ENCODE peak calls at places on chromosomes 13 and 19, in five cellular contexts. One of them, this sample, is unnamed.

GRCh38 chr19:6730153-6730804 is 7.1 kb downstream of the GPR108 start:
- DNase-seq in pancreas: peak
- DNase-seq in cardiac muscle cell: no peak
- DNase-seq in prostate gland: peak
- DNase-seq in H9: peak
- DNase-seq in this sample: no peak

GRCh38 chr19:18460313-18460712 is 22.4 kb upstream of the ISYNA1 start:
- DNase-seq in pancreas: no peak
- DNase-seq in cardiac muscle cell: peak
- DNase-seq in prostate gland: no peak
- DNase-seq in H9: no peak
- DNase-seq in this sample: no peak

GRCh38 chr13:94550030-94550738 is 45.8 kb downstream of the TGDS start:
- DNase-seq in pancreas: no peak
- DNase-seq in cardiac muscle cell: peak
- DNase-seq in prostate gland: no peak
- DNase-seq in H9: no peak
- DNase-seq in this sample: no peak

GRCh38 chr13:91313103-91313502 is 34.4 kb upstream of the MIR17HG start:
- DNase-seq in pancreas: no peak
- DNase-seq in cardiac muscle cell: peak
- DNase-seq in prostate gland: no peak
- DNase-seq in H9: no peak
- DNase-seq in this sample: peak

GRCh38 chr13:97140611-97141010 is 81.5 kb upstream of the MBNL2 start:
- DNase-seq in pancreas: no peak
- DNase-seq in cardiac muscle cell: no peak
- DNase-seq in prostate gland: no peak
- DNase-seq in H9: no peak
- DNase-seq in this sample: no peak

GRCh38 chr19:11577451-11578341 is at the start of gene ACP5:
- DNase-seq in pancreas: no peak
- DNase-seq in cardiac muscle cell: no peak
- DNase-seq in prostate gland: no peak
- DNase-seq in H9: no peak
- DNase-seq in this sample: no peak

GRCh38 chr13:103098535-103098934 is 32.3 kb upstream of the SLC10A2 start:
- DNase-seq in pancreas: no peak
- DNase-seq in cardiac muscle cell: no peak
- DNase-seq in prostate gland: no peak
- DNase-seq in H9: no peak
- DNase-seq in this sample: no peak

GRCh38 chr19:50162988-50163387 is at the start of gene IZUMO2:
- DNase-seq in pancreas: no peak
- DNase-seq in cardiac muscle cell: no peak
- DNase-seq in prostate gland: no peak
- DNase-seq in H9: peak
- DNase-seq in this sample: no peak

GRCh38 chr13:68358218-68358817 is 1128.2 kb upstream of the PCDH9 start:
- DNase-seq in pancreas: no peak
- DNase-seq in cardiac muscle cell: no peak
- DNase-seq in prostate gland: no peak
- DNase-seq in H9: no peak
- DNase-seq in this sample: no peak

GRCh38 chr13:39209731-39210633 is 171.7 kb downstream of the NHLRC3 start:
- DNase-seq in pancreas: no peak
- DNase-seq in cardiac muscle cell: peak
- DNase-seq in prostate gland: no peak
- DNase-seq in H9: no peak
- DNase-seq in this sample: no peak

GRCh38 chr19:6667114-6667627 is 2.8 kb downstream of the TNFSF14 start:
- DNase-seq in pancreas: no peak
- DNase-seq in cardiac muscle cell: no peak
- DNase-seq in prostate gland: no peak
- DNase-seq in H9: no peak
- DNase-seq in this sample: no peak

GRCh38 chr13:34155931-34156607 is 338.1 kb downstream of the RFC3 start:
- DNase-seq in pancreas: no peak
- DNase-seq in cardiac muscle cell: peak
- DNase-seq in prostate gland: no peak
- DNase-seq in H9: no peak
- DNase-seq in this sample: no peak

GRCh38 chr19:28546148-28546685 is 666.7 kb downstream of the UQCRFS1 start:
- DNase-seq in pancreas: no peak
- DNase-seq in cardiac muscle cell: no peak
- DNase-seq in prostate gland: no peak
- DNase-seq in H9: no peak
- DNase-seq in this sample: no peak

GRCh38 chr13:97141564-97142005 is 80.5 kb upstream of the MBNL2 start:
- DNase-seq in pancreas: peak
- DNase-seq in cardiac muscle cell: peak
- DNase-seq in prostate gland: peak
- DNase-seq in H9: peak
- DNase-seq in this sample: peak

GRCh38 chr19:41195675-41196497 is 2.9 kb downstream of the CYP2S1 start:
- DNase-seq in pancreas: no peak
- DNase-seq in cardiac muscle cell: peak
- DNase-seq in prostate gland: no peak
- DNase-seq in H9: no peak
- DNase-seq in this sample: no peak

GRCh38 chr13:49450105-49450819 is 6.2 kb downstream of the SETDB2 start:
- DNase-seq in pancreas: no peak
- DNase-seq in cardiac muscle cell: no peak
- DNase-seq in prostate gland: no peak
- DNase-seq in H9: no peak
- DNase-seq in this sample: no peak

GRCh38 chr13:37443538-37443937 is 155.0 kb downstream of the POSTN start:
- DNase-seq in pancreas: no peak
- DNase-seq in cardiac muscle cell: peak
- DNase-seq in prostate gland: no peak
- DNase-seq in H9: no peak
- DNase-seq in this sample: no peak

GRCh38 chr13:36000028-36000427 is 131.2 kb downstream of the DCLK1 start:
- DNase-seq in pancreas: no peak
- DNase-seq in cardiac muscle cell: no peak
- DNase-seq in prostate gland: no peak
- DNase-seq in H9: no peak
- DNase-seq in this sample: no peak

GRCh38 chr13:27607125-27607524 is 13.2 kb downstream of the LNX2 start:
- DNase-seq in pancreas: no peak
- DNase-seq in cardiac muscle cell: peak
- DNase-seq in prostate gland: no peak
- DNase-seq in H9: no peak
- DNase-seq in this sample: no peak

GRCh38 chr13:49419292-49419691 is 24.6 kb downstream of the CAB39L start:
- DNase-seq in pancreas: no peak
- DNase-seq in cardiac muscle cell: no peak
- DNase-seq in prostate gland: no peak
- DNase-seq in H9: no peak
- DNase-seq in this sample: no peak

GRCh38 chr19:1223018-1223855 is 14.6 kb downstream of the CBARP start:
- DNase-seq in pancreas: no peak
- DNase-seq in cardiac muscle cell: peak
- DNase-seq in prostate gland: no peak
- DNase-seq in H9: peak
- DNase-seq in this sample: no peak

GRCh38 chr13:110869231-110869804 is 45.6 kb downstream of the ANKRD10 start:
- DNase-seq in pancreas: no peak
- DNase-seq in cardiac muscle cell: no peak
- DNase-seq in prostate gland: no peak
- DNase-seq in H9: no peak
- DNase-seq in this sample: no peak

GRCh38 chr13:111474136-111475002 is 153.9 kb downstream of the TEX29 start:
- DNase-seq in pancreas: no peak
- DNase-seq in cardiac muscle cell: peak
- DNase-seq in prostate gland: no peak
- DNase-seq in H9: peak
- DNase-seq in this sample: peak

GRCh38 chr19:1862424-1863307 is 713 bp downstream of the KLF16 start:
- DNase-seq in pancreas: peak
- DNase-seq in cardiac muscle cell: no peak
- DNase-seq in prostate gland: no peak
- DNase-seq in H9: no peak
- DNase-seq in this sample: no peak

GRCh38 chr19:15871570-15871969 is 26.3 kb downstream of the CYP4F2 start:
- DNase-seq in pancreas: no peak
- DNase-seq in cardiac muscle cell: no peak
- DNase-seq in prostate gland: no peak
- DNase-seq in H9: no peak
- DNase-seq in this sample: no peak

GRCh38 chr19:46786236-46787039 is 2.0 kb downstream of the SLC1A5 start:
- DNase-seq in pancreas: peak
- DNase-seq in cardiac muscle cell: peak
- DNase-seq in prostate gland: peak
- DNase-seq in H9: no peak
- DNase-seq in this sample: peak

GRCh38 chr19:49097453-49098288 is 12.4 kb downstream of the SNRNP70 start:
- DNase-seq in pancreas: peak
- DNase-seq in cardiac muscle cell: peak
- DNase-seq in prostate gland: peak
- DNase-seq in H9: peak
- DNase-seq in this sample: peak

GRCh38 chr19:40464059-40465024 is 1.2 kb downstream of the BLVRB start:
- DNase-seq in pancreas: peak
- DNase-seq in cardiac muscle cell: peak
- DNase-seq in prostate gland: peak
- DNase-seq in H9: peak
- DNase-seq in this sample: peak

GRCh38 chr19:31675187-31675913 is 326.1 kb upstream of the TSHZ3 start:
- DNase-seq in pancreas: no peak
- DNase-seq in cardiac muscle cell: peak
- DNase-seq in prostate gland: no peak
- DNase-seq in H9: no peak
- DNase-seq in this sample: no peak

GRCh38 chr13:46058268-46058667 is 5.7 kb upstream of the ZC3H13 start:
- DNase-seq in pancreas: no peak
- DNase-seq in cardiac muscle cell: no peak
- DNase-seq in prostate gland: no peak
- DNase-seq in H9: no peak
- DNase-seq in this sample: no peak

GRCh38 chr13:74206061-74206561 is 71.9 kb upstream of the KLF12 start:
- DNase-seq in pancreas: no peak
- DNase-seq in cardiac muscle cell: peak
- DNase-seq in prostate gland: no peak
- DNase-seq in H9: no peak
- DNase-seq in this sample: no peak

GRCh38 chr13:44764334-44764733 is 188.2 kb upstream of the TSC22D1 start:
- DNase-seq in pancreas: peak
- DNase-seq in cardiac muscle cell: peak
- DNase-seq in prostate gland: peak
- DNase-seq in H9: no peak
- DNase-seq in this sample: no peak
- TF ChIP-seq CTCF in pancreas: no peak
- TF ChIP-seq CTCF in cardiac muscle cell: no peak
- TF ChIP-seq CTCF in prostate gland: no peak
- TF ChIP-seq CTCF in H9: no peak
- TF ChIP-seq CTCF in this sample: no peak

GRCh38 chr19:14073232-14073924 is 792 bp downstream of the MISP3 start:
- DNase-seq in pancreas: peak
- DNase-seq in cardiac muscle cell: peak
- DNase-seq in prostate gland: peak
- DNase-seq in H9: peak
- DNase-seq in this sample: peak
- TF ChIP-seq CTCF in pancreas: no peak
- TF ChIP-seq CTCF in cardiac muscle cell: peak
- TF ChIP-seq CTCF in prostate gland: peak
- TF ChIP-seq CTCF in H9: no peak
- TF ChIP-seq CTCF in this sample: peak

GRCh38 chr13:24741791-24742190 is 22.2 kb upstream of the RNF17 start:
- DNase-seq in pancreas: no peak
- DNase-seq in cardiac muscle cell: no peak
- DNase-seq in prostate gland: no peak
- DNase-seq in H9: peak
- DNase-seq in this sample: no peak

GRCh38 chr13:24742294-24742693 is 21.7 kb upstream of the RNF17 start:
- DNase-seq in pancreas: no peak
- DNase-seq in cardiac muscle cell: peak
- DNase-seq in prostate gland: no peak
- DNase-seq in H9: peak
- DNase-seq in this sample: no peak

GRCh38 chr13:24742986-24743385 is 21.0 kb upstream of the RNF17 start:
- DNase-seq in pancreas: no peak
- DNase-seq in cardiac muscle cell: no peak
- DNase-seq in prostate gland: no peak
- DNase-seq in H9: no peak
- DNase-seq in this sample: no peak

GRCh38 chr13:24740014-24740890 is 23.7 kb upstream of the RNF17 start:
- DNase-seq in pancreas: no peak
- DNase-seq in cardiac muscle cell: no peak
- DNase-seq in prostate gland: no peak
- DNase-seq in H9: no peak
- DNase-seq in this sample: no peak

DNA sequence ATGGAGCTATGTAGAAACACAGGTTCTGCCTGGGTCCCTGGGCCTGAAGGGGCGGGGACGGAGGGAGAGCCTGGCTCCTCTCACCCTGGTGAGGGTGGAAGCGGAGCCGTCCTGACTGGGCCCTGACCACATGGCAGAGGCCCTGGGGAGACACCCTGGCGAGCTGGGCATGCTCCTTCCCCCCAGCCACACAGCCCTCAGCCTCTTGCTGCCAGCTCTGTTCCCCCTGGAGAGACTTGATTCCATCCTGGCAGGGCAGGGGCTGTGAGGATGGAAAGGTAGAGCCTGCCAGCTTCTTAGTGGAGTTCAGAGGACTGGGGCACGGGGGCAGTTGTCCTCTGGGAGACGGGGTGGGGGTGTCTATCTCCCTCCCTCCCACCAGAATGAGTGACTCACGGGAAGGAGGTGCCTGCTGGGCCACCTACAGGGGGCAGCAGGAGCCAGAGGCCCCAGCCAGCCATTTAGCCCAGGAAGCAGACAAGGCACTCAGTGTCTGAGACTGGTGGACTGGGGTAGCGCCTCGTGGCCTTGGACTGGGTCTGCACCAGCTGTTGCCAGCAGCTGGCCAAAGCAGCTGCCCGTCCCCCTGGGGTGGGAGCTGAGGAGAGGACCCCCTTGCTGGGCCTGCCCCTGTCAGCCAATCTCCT is 22.8 kb upstream of the RNF17 start:
- DNase-seq in pancreas: no peak
- DNase-seq in cardiac muscle cell: no peak
- DNase-seq in prostate gland: no peak
- DNase-seq in H9: peak
- DNase-seq in this sample: no peak
- TF ChIP-seq CTCF in pancreas: no peak
- TF ChIP-seq CTCF in cardiac muscle cell: peak
- TF ChIP-seq CTCF in prostate gland: no peak
- TF ChIP-seq CTCF in H9: peak
- TF ChIP-seq CTCF in this sample: peak

DNA sequence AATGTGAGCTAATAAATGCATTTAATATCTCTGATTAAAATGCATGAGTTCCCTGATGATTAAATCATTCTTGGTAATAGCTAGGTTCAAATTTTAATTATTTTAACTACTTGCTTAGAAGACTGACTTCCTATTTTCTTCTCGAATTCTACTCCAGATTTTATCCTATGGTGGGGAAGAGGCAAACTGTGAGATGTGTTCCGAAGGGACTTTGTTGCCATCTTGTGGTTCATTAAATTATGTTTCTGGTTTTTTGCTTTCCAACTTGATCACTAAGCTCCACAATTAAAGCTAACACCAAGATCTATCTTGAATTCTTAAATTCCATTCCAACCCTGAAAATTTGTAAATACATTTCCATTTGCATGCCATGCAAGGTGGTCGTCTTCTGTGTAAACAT is 538.4 kb upstream of the PCDH20 start:
- DNase-seq in pancreas: no peak
- DNase-seq in cardiac muscle cell: peak
- DNase-seq in prostate gland: no peak
- DNase-seq in H9: no peak
- DNase-seq in this sample: no peak
- TF ChIP-seq CTCF in pancreas: no peak
- TF ChIP-seq CTCF in cardiac muscle cell: peak
- TF ChIP-seq CTCF in prostate gland: no peak
- TF ChIP-seq CTCF in H9: peak
- TF ChIP-seq CTCF in this sample: peak